ENCODE peak calls at places on chromosomes 2 and 18, in ten cellular contexts. One of them, this sample, is unnamed. For H3K4me1, the result is how much of the 10 kb centered on the place peaks cover.

GRCh38 chr2:28413152-28413895 is 20.7 kb downstream of the FOSL2 start:
- DNase-seq in colonic mucosa: peak
- DNase-seq in HCT116: no peak
- DNase-seq in IMR-90: peak
- DNase-seq in GM23248: no peak
- DNase-seq in fibroblast of lung: peak
- DNase-seq in neural progenitor cell: peak
- DNase-seq in DND-41: peak
- DNase-seq in SK-N-SH: no peak
- DNase-seq in H9: peak
- DNase-seq in this sample: no peak

GRCh38 chr18:2310824-2311349 is 260.4 kb downstream of the METTL4 start:
- DNase-seq in colonic mucosa: no peak
- DNase-seq in HCT116: no peak
- DNase-seq in IMR-90: no peak
- DNase-seq in GM23248: no peak
- DNase-seq in fibroblast of lung: no peak
- DNase-seq in neural progenitor cell: no peak
- DNase-seq in DND-41: no peak
- DNase-seq in SK-N-SH: no peak
- DNase-seq in H9: no peak
- DNase-seq in this sample: no peak

GRCh38 chr2:27408601-27409320 is 630 bp downstream of the PPM1G start:
- DNase-seq in colonic mucosa: peak
- DNase-seq in HCT116: no peak
- DNase-seq in IMR-90: no peak
- DNase-seq in GM23248: peak
- DNase-seq in fibroblast of lung: no peak
- DNase-seq in neural progenitor cell: peak
- DNase-seq in DND-41: no peak
- DNase-seq in SK-N-SH: no peak
- DNase-seq in H9: no peak
- DNase-seq in this sample: peak

GRCh38 chr18:77329651-77330050 is 80.0 kb downstream of the GALR1 start:
- DNase-seq in colonic mucosa: no peak
- DNase-seq in HCT116: no peak
- DNase-seq in IMR-90: no peak
- DNase-seq in GM23248: no peak
- DNase-seq in fibroblast of lung: no peak
- DNase-seq in neural progenitor cell: no peak
- DNase-seq in DND-41: no peak
- DNase-seq in SK-N-SH: no peak
- DNase-seq in H9: no peak
- DNase-seq in this sample: no peak

GRCh38 chr2:217614498-217614897 is 388.3 kb downstream of the TNS1 start:
- DNase-seq in colonic mucosa: no peak
- DNase-seq in HCT116: no peak
- DNase-seq in IMR-90: peak
- DNase-seq in GM23248: no peak
- DNase-seq in fibroblast of lung: no peak
- DNase-seq in neural progenitor cell: no peak
- DNase-seq in DND-41: no peak
- DNase-seq in SK-N-SH: no peak
- DNase-seq in H9: no peak
- DNase-seq in this sample: no peak

GRCh38 chr2:216210711-216211131 is 101.6 kb downstream of the XRCC5 start:
- DNase-seq in colonic mucosa: no peak
- DNase-seq in HCT116: no peak
- DNase-seq in IMR-90: peak
- DNase-seq in GM23248: peak
- DNase-seq in fibroblast of lung: no peak
- DNase-seq in neural progenitor cell: no peak
- DNase-seq in DND-41: no peak
- DNase-seq in SK-N-SH: no peak
- DNase-seq in H9: no peak
- DNase-seq in this sample: no peak

GRCh38 chr2:239195318-239195871 is 205.4 kb downstream of the HDAC4 start:
- DNase-seq in colonic mucosa: no peak
- DNase-seq in HCT116: no peak
- DNase-seq in IMR-90: no peak
- DNase-seq in GM23248: no peak
- DNase-seq in fibroblast of lung: no peak
- DNase-seq in neural progenitor cell: no peak
- DNase-seq in DND-41: no peak
- DNase-seq in SK-N-SH: no peak
- DNase-seq in H9: no peak
- DNase-seq in this sample: no peak

GRCh38 chr2:44748-45341 is 1.5 kb downstream of the FAM110C start:
- DNase-seq in colonic mucosa: peak
- DNase-seq in HCT116: no peak
- DNase-seq in IMR-90: no peak
- DNase-seq in GM23248: no peak
- DNase-seq in fibroblast of lung: no peak
- DNase-seq in neural progenitor cell: no peak
- DNase-seq in DND-41: no peak
- DNase-seq in SK-N-SH: no peak
- DNase-seq in H9: peak
- DNase-seq in this sample: peak

GRCh38 chr18:35938158-35938557 is 34.3 kb upstream of the RMP24 start:
- DNase-seq in colonic mucosa: no peak
- DNase-seq in HCT116: no peak
- DNase-seq in IMR-90: peak
- DNase-seq in GM23248: peak
- DNase-seq in fibroblast of lung: peak
- DNase-seq in neural progenitor cell: no peak
- DNase-seq in DND-41: no peak
- DNase-seq in SK-N-SH: no peak
- DNase-seq in H9: no peak
- DNase-seq in this sample: peak

GRCh38 chr2:860259-860855 is 90.3 kb upstream of the SNTG2 start:
- DNase-seq in colonic mucosa: no peak
- DNase-seq in HCT116: peak
- DNase-seq in IMR-90: no peak
- DNase-seq in GM23248: no peak
- DNase-seq in fibroblast of lung: no peak
- DNase-seq in neural progenitor cell: peak
- DNase-seq in DND-41: peak
- DNase-seq in SK-N-SH: peak
- DNase-seq in H9: peak
- DNase-seq in this sample: peak

GRCh38 chr2:133194777-133195335 is 373.4 kb downstream of the NCKAP5 start:
- DNase-seq in colonic mucosa: no peak
- DNase-seq in HCT116: no peak
- DNase-seq in IMR-90: no peak
- DNase-seq in GM23248: no peak
- DNase-seq in fibroblast of lung: no peak
- DNase-seq in neural progenitor cell: no peak
- DNase-seq in DND-41: no peak
- DNase-seq in SK-N-SH: no peak
- DNase-seq in H9: no peak
- DNase-seq in this sample: no peak

GRCh38 chr18:50982086-50982801 is 14.4 kb downstream of the ELAC1 start:
- DNase-seq in colonic mucosa: peak
- DNase-seq in HCT116: no peak
- DNase-seq in IMR-90: no peak
- DNase-seq in GM23248: no peak
- DNase-seq in fibroblast of lung: no peak
- DNase-seq in neural progenitor cell: no peak
- DNase-seq in DND-41: no peak
- DNase-seq in SK-N-SH: no peak
- DNase-seq in H9: no peak
- DNase-seq in this sample: no peak

GRCh38 chr2:105598404-105598803 is 146.3 kb upstream of the NCK2 start:
- DNase-seq in colonic mucosa: no peak
- DNase-seq in HCT116: no peak
- DNase-seq in IMR-90: no peak
- DNase-seq in GM23248: no peak
- DNase-seq in fibroblast of lung: no peak
- DNase-seq in neural progenitor cell: no peak
- DNase-seq in DND-41: no peak
- DNase-seq in SK-N-SH: no peak
- DNase-seq in H9: no peak
- DNase-seq in this sample: no peak

GRCh38 chr2:212264227-212264626 is 274.4 kb downstream of the ERBB4 start:
- DNase-seq in colonic mucosa: no peak
- DNase-seq in HCT116: no peak
- DNase-seq in IMR-90: no peak
- DNase-seq in GM23248: no peak
- DNase-seq in fibroblast of lung: no peak
- DNase-seq in neural progenitor cell: no peak
- DNase-seq in DND-41: no peak
- DNase-seq in SK-N-SH: no peak
- DNase-seq in H9: no peak
- DNase-seq in this sample: no peak

GRCh38 chr18:13455960-13456471 is 237.5 kb downstream of the LDLRAD4 start:
- DNase-seq in colonic mucosa: no peak
- DNase-seq in HCT116: no peak
- DNase-seq in IMR-90: no peak
- DNase-seq in GM23248: no peak
- DNase-seq in fibroblast of lung: no peak
- DNase-seq in neural progenitor cell: no peak
- DNase-seq in DND-41: peak
- DNase-seq in SK-N-SH: no peak
- DNase-seq in H9: peak
- DNase-seq in this sample: no peak

GRCh38 chr2:235516257-235516656 is 22.4 kb downstream of the AGAP1 start:
- DNase-seq in colonic mucosa: no peak
- DNase-seq in HCT116: no peak
- DNase-seq in IMR-90: no peak
- DNase-seq in GM23248: no peak
- DNase-seq in fibroblast of lung: no peak
- DNase-seq in neural progenitor cell: no peak
- DNase-seq in DND-41: no peak
- DNase-seq in SK-N-SH: no peak
- DNase-seq in H9: no peak
- DNase-seq in this sample: no peak
- H3K27ac ChIP-seq in colonic mucosa: no peak
- H3K27ac ChIP-seq in HCT116: no peak
- H3K27ac ChIP-seq in IMR-90: no peak
- H3K27ac ChIP-seq in GM23248: no peak
- H3K27ac ChIP-seq in fibroblast of lung: no peak
- H3K27ac ChIP-seq in neural progenitor cell: no peak
- H3K27ac ChIP-seq in DND-41: no peak
- H3K27ac ChIP-seq in SK-N-SH: no peak
- H3K27ac ChIP-seq in H9: no peak
- H3K27ac ChIP-seq in this sample: no peak

GRCh38 chr2:241843321-241844065 is 15.2 kb downstream of the PDCD1 start:
- DNase-seq in colonic mucosa: peak
- DNase-seq in HCT116: no peak
- DNase-seq in IMR-90: no peak
- DNase-seq in GM23248: no peak
- DNase-seq in fibroblast of lung: no peak
- DNase-seq in neural progenitor cell: no peak
- DNase-seq in DND-41: no peak
- DNase-seq in SK-N-SH: no peak
- DNase-seq in H9: peak
- DNase-seq in this sample: no peak
- H3K9ac ChIP-seq in colonic mucosa: peak
- H3K9ac ChIP-seq in HCT116: no peak
- H3K9ac ChIP-seq in IMR-90: no peak
- H3K9ac ChIP-seq in GM23248: no peak
- H3K9ac ChIP-seq in fibroblast of lung: no peak
- H3K9ac ChIP-seq in neural progenitor cell: no peak
- H3K9ac ChIP-seq in DND-41: no peak
- H3K9ac ChIP-seq in SK-N-SH: no peak
- H3K9ac ChIP-seq in H9: no peak
- H3K9ac ChIP-seq in this sample: no peak

GRCh38 chr2:202034249-202035088 is 814 bp downstream of the FZD7 start:
- DNase-seq in colonic mucosa: peak
- DNase-seq in HCT116: no peak
- DNase-seq in IMR-90: no peak
- DNase-seq in GM23248: peak
- DNase-seq in fibroblast of lung: peak
- DNase-seq in neural progenitor cell: peak
- DNase-seq in DND-41: no peak
- DNase-seq in SK-N-SH: peak
- DNase-seq in H9: no peak
- DNase-seq in this sample: peak

GRCh38 chr2:202031261-202031986 is 2.2 kb upstream of the FZD7 start:
- DNase-seq in colonic mucosa: no peak
- DNase-seq in HCT116: no peak
- DNase-seq in IMR-90: no peak
- DNase-seq in GM23248: peak
- DNase-seq in fibroblast of lung: peak
- DNase-seq in neural progenitor cell: no peak
- DNase-seq in DND-41: no peak
- DNase-seq in SK-N-SH: no peak
- DNase-seq in H9: no peak
- DNase-seq in this sample: no peak

GRCh38 chr2:202033317-202034248 is at the start of gene FZD7:
- DNase-seq in colonic mucosa: peak
- DNase-seq in HCT116: peak
- DNase-seq in IMR-90: peak
- DNase-seq in GM23248: peak
- DNase-seq in fibroblast of lung: peak
- DNase-seq in neural progenitor cell: peak
- DNase-seq in DND-41: no peak
- DNase-seq in SK-N-SH: peak
- DNase-seq in H9: peak
- DNase-seq in this sample: peak

GRCh38 chr2:202030676-202031075 is 3.0 kb upstream of the FZD7 start:
- DNase-seq in colonic mucosa: no peak
- DNase-seq in HCT116: no peak
- DNase-seq in IMR-90: peak
- DNase-seq in GM23248: peak
- DNase-seq in fibroblast of lung: peak
- DNase-seq in neural progenitor cell: no peak
- DNase-seq in DND-41: no peak
- DNase-seq in SK-N-SH: no peak
- DNase-seq in H9: no peak
- DNase-seq in this sample: no peak

DNA sequence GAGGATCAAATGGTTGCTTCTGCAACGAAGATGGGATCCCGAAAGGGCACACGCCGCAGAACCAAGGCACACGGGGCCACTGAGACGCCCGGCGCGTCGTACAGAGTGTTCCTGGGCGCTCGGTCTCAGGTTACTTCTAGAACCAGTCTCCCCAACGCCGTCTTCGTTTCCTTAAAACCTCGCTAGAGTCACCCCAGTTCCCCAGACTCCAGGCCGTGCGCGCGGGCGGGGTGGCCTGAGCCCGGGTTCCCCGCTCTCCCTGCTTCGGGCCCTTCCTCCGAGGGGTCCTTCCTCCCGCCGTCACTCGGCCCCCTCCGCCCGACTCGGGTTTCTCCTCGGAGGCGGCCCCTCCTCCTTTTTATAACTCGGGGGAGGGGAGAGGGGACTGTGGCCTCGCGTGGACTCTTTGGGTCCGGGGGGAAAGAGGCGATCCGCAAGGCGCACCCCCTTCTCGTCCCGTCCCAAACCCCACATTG is 776 bp upstream of the FZD7 start:
- DNase-seq in colonic mucosa: peak
- DNase-seq in HCT116: peak
- DNase-seq in IMR-90: peak
- DNase-seq in GM23248: peak
- DNase-seq in fibroblast of lung: peak
- DNase-seq in neural progenitor cell: peak
- DNase-seq in DND-41: no peak
- DNase-seq in SK-N-SH: no peak
- DNase-seq in H9: peak
- DNase-seq in this sample: peak
- H3K4me1 ChIP-seq in colonic mucosa: under half
- H3K4me1 ChIP-seq in HCT116: under half
- H3K4me1 ChIP-seq in IMR-90: under half
- H3K4me1 ChIP-seq in GM23248: under half
- H3K4me1 ChIP-seq in fibroblast of lung: under half
- H3K4me1 ChIP-seq in neural progenitor cell: under half
- H3K4me1 ChIP-seq in DND-41: under half
- H3K4me1 ChIP-seq in SK-N-SH: under half
- H3K4me1 ChIP-seq in H9: under half
- H3K4me1 ChIP-seq in this sample: under half

GRCh38 chr18:5625076-5625475 is 81.3 kb upstream of the EPB41L3 start:
- DNase-seq in colonic mucosa: no peak
- DNase-seq in HCT116: no peak
- DNase-seq in IMR-90: no peak
- DNase-seq in GM23248: no peak
- DNase-seq in fibroblast of lung: no peak
- DNase-seq in neural progenitor cell: peak
- DNase-seq in DND-41: no peak
- DNase-seq in SK-N-SH: no peak
- DNase-seq in H9: peak
- DNase-seq in this sample: no peak
- H3K27ac ChIP-seq in colonic mucosa: no peak
- H3K27ac ChIP-seq in HCT116: no peak
- H3K27ac ChIP-seq in IMR-90: no peak
- H3K27ac ChIP-seq in GM23248: no peak
- H3K27ac ChIP-seq in fibroblast of lung: no peak
- H3K27ac ChIP-seq in neural progenitor cell: no peak
- H3K27ac ChIP-seq in DND-41: no peak
- H3K27ac ChIP-seq in SK-N-SH: no peak
- H3K27ac ChIP-seq in H9: no peak
- H3K27ac ChIP-seq in this sample: no peak

This sample was measured in PC-3.